ENCODE peak calls at places on chromosome 20, in four cellular contexts. One of them, this sample, is unnamed.

GRCh38 chr20:35888659-35889058 is 65.6 kb downstream of the SCAND1 start:
- DNase-seq in PC-3: no peak
- DNase-seq in neural progenitor cell: no peak
- DNase-seq in MM.1S: no peak
- DNase-seq in this sample: no peak

GRCh38 chr20:25058051-25058796 is at the start of gene ACSS1:
- DNase-seq in PC-3: peak
- DNase-seq in neural progenitor cell: peak
- DNase-seq in MM.1S: peak
- DNase-seq in this sample: peak

GRCh38 chr20:48007356-48007755 is 222.1 kb upstream of the SULF2 start:
- DNase-seq in PC-3: no peak
- DNase-seq in neural progenitor cell: no peak
- DNase-seq in MM.1S: no peak
- DNase-seq in this sample: no peak

GRCh38 chr20:19966840-19967239 is 50.3 kb upstream of the NAA20 start:
- DNase-seq in PC-3: no peak
- DNase-seq in neural progenitor cell: no peak
- DNase-seq in MM.1S: no peak
- DNase-seq in this sample: no peak

GRCh38 chr20:29408034-29408695 is 1849.3 kb upstream of the DEFB115 start:
- DNase-seq in PC-3: no peak
- DNase-seq in neural progenitor cell: no peak
- DNase-seq in MM.1S: no peak
- DNase-seq in this sample: no peak

GRCh38 chr20:43667341-43668132 is 623 bp downstream of the MYBL2 start:
- DNase-seq in PC-3: peak
- DNase-seq in neural progenitor cell: peak
- DNase-seq in MM.1S: peak
- DNase-seq in this sample: peak

GRCh38 chr20:22815584-22815983 is 219.5 kb upstream of the SSTR4 start:
- DNase-seq in PC-3: no peak
- DNase-seq in neural progenitor cell: peak
- DNase-seq in MM.1S: no peak
- DNase-seq in this sample: peak

GRCh38 chr20:45933231-45934045 is 1.0 kb upstream of the PCIF1 start:
- DNase-seq in PC-3: peak
- DNase-seq in neural progenitor cell: peak
- DNase-seq in MM.1S: peak
- DNase-seq in this sample: peak

GRCh38 chr20:46973801-46974200 is 79.2 kb downstream of the EYA2 start:
- DNase-seq in PC-3: no peak
- DNase-seq in neural progenitor cell: no peak
- DNase-seq in MM.1S: no peak
- DNase-seq in this sample: no peak

GRCh38 chr20:17995967-17996819 is 27.4 kb downstream of the MGME1 start:
- DNase-seq in PC-3: peak
- DNase-seq in neural progenitor cell: peak
- DNase-seq in MM.1S: peak
- DNase-seq in this sample: peak

GRCh38 chr20:54260116-54260515 is 52.2 kb downstream of the PFDN4 start:
- DNase-seq in PC-3: no peak
- DNase-seq in neural progenitor cell: no peak
- DNase-seq in MM.1S: no peak
- DNase-seq in this sample: no peak

GRCh38 chr20:2234788-2235187 is 61.0 kb upstream of the TGM3 start:
- DNase-seq in PC-3: no peak
- DNase-seq in neural progenitor cell: peak
- DNase-seq in MM.1S: no peak
- DNase-seq in this sample: peak

GRCh38 chr20:33859157-33859695 is 48.1 kb downstream of the CHMP4B start:
- DNase-seq in PC-3: no peak
- DNase-seq in neural progenitor cell: no peak
- DNase-seq in MM.1S: peak
- DNase-seq in this sample: no peak

GRCh38 chr20:37354210-37355195 is 8.6 kb downstream of the SRC start:
- DNase-seq in PC-3: no peak
- DNase-seq in neural progenitor cell: no peak
- DNase-seq in MM.1S: no peak
- DNase-seq in this sample: peak

GRCh38 chr20:63897978-63898561 is 3.1 kb downstream of the DNAJC5 start:
- DNase-seq in PC-3: no peak
- DNase-seq in neural progenitor cell: no peak
- DNase-seq in MM.1S: no peak
- DNase-seq in this sample: no peak

GRCh38 chr20:5024982-5025381 is 23.7 kb upstream of the SLC23A2 start:
- DNase-seq in PC-3: no peak
- DNase-seq in neural progenitor cell: no peak
- DNase-seq in MM.1S: no peak
- DNase-seq in this sample: no peak

GRCh38 chr20:3911956-3912355 is 22.8 kb downstream of the PANK2 start:
- DNase-seq in PC-3: no peak
- DNase-seq in neural progenitor cell: no peak
- DNase-seq in MM.1S: no peak
- DNase-seq in this sample: no peak

GRCh38 chr20:47805951-47806350 is 20.7 kb upstream of the SULF2 start:
- DNase-seq in PC-3: no peak
- DNase-seq in neural progenitor cell: no peak
- DNase-seq in MM.1S: no peak
- DNase-seq in this sample: peak

GRCh38 chr20:21607971-21608735 is 94.3 kb upstream of the NKX2-2 start:
- DNase-seq in PC-3: peak
- DNase-seq in neural progenitor cell: no peak
- DNase-seq in MM.1S: no peak
- DNase-seq in this sample: no peak

GRCh38 chr20:63863798-63864544 is 1.1 kb upstream of the TPD52L2 start:
- DNase-seq in PC-3: peak
- DNase-seq in neural progenitor cell: peak
- DNase-seq in MM.1S: peak
- DNase-seq in this sample: peak

GRCh38 chr20:22523499-22524392 is 60.6 kb downstream of the FOXA2 start:
- DNase-seq in PC-3: peak
- DNase-seq in neural progenitor cell: no peak
- DNase-seq in MM.1S: no peak
- DNase-seq in this sample: no peak

GRCh38 chr20:49043000-49043399 is 3.1 kb upstream of the CSE1L start:
- DNase-seq in PC-3: no peak
- DNase-seq in neural progenitor cell: no peak
- DNase-seq in MM.1S: no peak
- DNase-seq in this sample: peak

GRCh38 chr20:2911200-2911599 is 37.9 kb downstream of the PTPRA start:
- DNase-seq in PC-3: no peak
- DNase-seq in neural progenitor cell: no peak
- DNase-seq in MM.1S: no peak
- DNase-seq in this sample: no peak

GRCh38 chr20:16828666-16829305 is 80.6 kb downstream of the OTOR start:
- DNase-seq in PC-3: peak
- DNase-seq in neural progenitor cell: no peak
- DNase-seq in MM.1S: no peak
- DNase-seq in this sample: no peak

GRCh38 chr20:64025826-64026412 is 10.1 kb upstream of the C20orf204 start:
- DNase-seq in PC-3: no peak
- DNase-seq in neural progenitor cell: no peak
- DNase-seq in MM.1S: no peak
- DNase-seq in this sample: no peak

GRCh38 chr20:58971429-58971828 is 9.6 kb upstream of the NELFCD start:
- DNase-seq in PC-3: no peak
- DNase-seq in neural progenitor cell: no peak
- DNase-seq in MM.1S: no peak
- DNase-seq in this sample: no peak

GRCh38 chr20:59413326-59413865 is 113.0 kb downstream of the EDN3 start:
- DNase-seq in PC-3: no peak
- DNase-seq in neural progenitor cell: peak
- DNase-seq in MM.1S: no peak
- DNase-seq in this sample: peak

GRCh38 chr20:20743511-20744169 is 31.2 kb upstream of the RALGAPA2 start:
- DNase-seq in PC-3: no peak
- DNase-seq in neural progenitor cell: peak
- DNase-seq in MM.1S: no peak
- DNase-seq in this sample: peak

GRCh38 chr20:56343861-56344381 is 14.9 kb upstream of the FAM210B start:
- DNase-seq in PC-3: peak
- DNase-seq in neural progenitor cell: peak
- DNase-seq in MM.1S: peak
- DNase-seq in this sample: peak

GRCh38 chr20:20366551-20366895 is 1.4 kb upstream of the INSM1 start:
- DNase-seq in PC-3: no peak
- DNase-seq in neural progenitor cell: no peak
- DNase-seq in MM.1S: no peak
- DNase-seq in this sample: no peak

GRCh38 chr20:32541917-32542615 is 43.1 kb downstream of the NOL4L start:
- DNase-seq in PC-3: no peak
- DNase-seq in neural progenitor cell: no peak
- DNase-seq in MM.1S: no peak
- DNase-seq in this sample: no peak
- H3K4me3 ChIP-seq in PC-3: no peak
- H3K4me3 ChIP-seq in neural progenitor cell: no peak
- H3K4me3 ChIP-seq in MM.1S: no peak
- H3K4me3 ChIP-seq in this sample: no peak

GRCh38 chr20:50915424-50915823 is 15.8 kb downstream of the ADNP start:
- DNase-seq in PC-3: peak
- DNase-seq in neural progenitor cell: no peak
- DNase-seq in MM.1S: no peak
- DNase-seq in this sample: no peak
- H3K9ac ChIP-seq in PC-3: no peak
- H3K9ac ChIP-seq in neural progenitor cell: peak
- H3K9ac ChIP-seq in MM.1S: no peak
- H3K9ac ChIP-seq in this sample: no peak

DNA sequence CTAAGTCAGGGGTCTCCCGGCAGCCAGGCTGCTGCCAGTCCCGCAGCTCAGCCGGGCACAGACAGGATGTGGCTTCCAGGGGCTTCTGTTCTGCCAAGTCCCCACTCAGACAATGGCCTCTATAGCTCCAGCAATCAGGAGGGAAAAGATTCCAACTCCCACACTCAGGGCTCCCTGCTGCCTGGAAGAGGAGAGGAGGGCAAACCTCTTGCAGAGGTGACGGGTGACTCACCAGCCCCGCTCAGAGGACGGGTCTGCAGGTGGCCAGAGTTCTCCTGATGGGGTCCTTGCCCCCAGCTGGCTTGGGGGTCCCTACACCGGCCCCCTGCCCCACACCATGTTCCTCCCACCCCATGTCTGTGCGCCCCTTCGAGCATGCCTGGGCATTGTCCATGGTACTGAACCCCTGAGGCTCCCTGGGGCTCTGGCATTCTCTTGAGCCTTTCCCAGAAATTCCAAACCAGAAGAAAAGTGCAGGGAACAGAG is 32.6 kb downstream of the NTSR1 start:
- DNase-seq in PC-3: peak
- DNase-seq in neural progenitor cell: peak
- DNase-seq in MM.1S: no peak
- DNase-seq in this sample: peak
- TF ChIP-seq CTCF in PC-3: no peak
- TF ChIP-seq CTCF in neural progenitor cell: no peak
- TF ChIP-seq CTCF in MM.1S: no peak
- TF ChIP-seq CTCF in this sample: no peak

DNA sequence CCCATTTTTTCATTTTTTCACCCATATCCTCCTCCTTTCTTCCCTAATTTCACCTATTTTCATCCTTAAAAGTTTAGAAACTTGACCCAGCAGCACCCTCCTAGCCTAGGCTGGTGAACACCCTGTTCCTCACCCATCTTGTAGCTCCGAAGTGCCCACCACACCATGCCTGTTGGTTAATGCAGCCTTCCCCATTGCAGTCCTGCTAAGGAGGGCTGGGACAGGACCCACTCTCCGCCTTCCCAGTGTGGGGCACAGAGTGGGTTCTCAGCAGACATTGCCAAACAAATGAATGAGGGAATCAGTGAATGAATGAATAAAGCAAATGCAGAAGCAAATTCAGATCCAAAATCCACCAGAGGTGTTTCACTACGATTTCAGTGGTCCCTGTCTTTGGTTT is 45.7 kb downstream of the CTCFL start:
- DNase-seq in PC-3: no peak
- DNase-seq in neural progenitor cell: no peak
- DNase-seq in MM.1S: no peak
- DNase-seq in this sample: peak
- H3K4me3 ChIP-seq in PC-3: no peak
- H3K4me3 ChIP-seq in neural progenitor cell: no peak
- H3K4me3 ChIP-seq in MM.1S: no peak
- H3K4me3 ChIP-seq in this sample: no peak